ENCODE peak calls at places on chromosomes 4 and X, in four cellular contexts. One of them, this sample, is unnamed. For H3K4me1, the result is how much of the 10 kb centered on the place peaks cover.

GRCh38 chr4:5998333-5998936 is 19.8 kb downstream of the C4orf50 start:
- DNase-seq in GM23248: peak
- DNase-seq in SJSA1: no peak
- DNase-seq in CD4-positive, CD25-positive, alpha-beta regulatory T cell: peak
- DNase-seq in this sample: peak

GRCh38 chrX:104565791-104566687 is at the start of gene IL1RAPL2:
- DNase-seq in GM23248: peak
- DNase-seq in SJSA1: no peak
- DNase-seq in CD4-positive, CD25-positive, alpha-beta regulatory T cell: no peak
- DNase-seq in this sample: no peak

GRCh38 chrX:22360129-22360528 is 87.4 kb downstream of the CBLL2 start:
- DNase-seq in CD4-positive, CD25-positive, alpha-beta regulatory T cell: no peak
- DNase-seq in SJSA1: no peak
- DNase-seq in GM23248: no peak
- DNase-seq in this sample: no peak

GRCh38 chr4:15159477-15160019 is 157.3 kb downstream of the CPEB2 start:
- DNase-seq in SJSA1: no peak
- DNase-seq in CD4-positive, CD25-positive, alpha-beta regulatory T cell: no peak
- DNase-seq in GM23248: no peak
- DNase-seq in this sample: no peak

GRCh38 chrX:132614297-132614696 is 125.5 kb upstream of the MBNL3 start:
- DNase-seq in CD4-positive, CD25-positive, alpha-beta regulatory T cell: no peak
- DNase-seq in GM23248: peak
- DNase-seq in SJSA1: no peak
- DNase-seq in this sample: peak

GRCh38 chr4:109078724-109079123 is 223.7 kb downstream of the COL25A1 start:
- DNase-seq in GM23248: peak
- DNase-seq in CD4-positive, CD25-positive, alpha-beta regulatory T cell: no peak
- DNase-seq in SJSA1: no peak
- DNase-seq in this sample: no peak

GRCh38 chrX:24862343-24862742 is 153.4 kb downstream of the ARX start:
- DNase-seq in CD4-positive, CD25-positive, alpha-beta regulatory T cell: no peak
- DNase-seq in GM23248: peak
- DNase-seq in SJSA1: no peak
- DNase-seq in this sample: no peak

GRCh38 chr4:134540588-134540987 is 339.0 kb upstream of the PABPC4L start:
- DNase-seq in CD4-positive, CD25-positive, alpha-beta regulatory T cell: no peak
- DNase-seq in SJSA1: no peak
- DNase-seq in GM23248: no peak
- DNase-seq in this sample: no peak

GRCh38 chrX:25156323-25156722 is 140.6 kb upstream of the ARX start:
- DNase-seq in SJSA1: no peak
- DNase-seq in CD4-positive, CD25-positive, alpha-beta regulatory T cell: no peak
- DNase-seq in GM23248: no peak
- DNase-seq in this sample: no peak

GRCh38 chr4:26905172-26905571 is 44.5 kb downstream of the STIM2 start:
- DNase-seq in CD4-positive, CD25-positive, alpha-beta regulatory T cell: no peak
- DNase-seq in SJSA1: no peak
- DNase-seq in GM23248: no peak
- DNase-seq in this sample: no peak
- H3K4me1 ChIP-seq in CD4-positive, CD25-positive, alpha-beta regulatory T cell: under half
- H3K4me1 ChIP-seq in SJSA1: under half
- H3K4me1 ChIP-seq in GM23248: under half
- H3K4me1 ChIP-seq in this sample: half or more

GRCh38 chr4:185868983-185869938 is 57.3 kb upstream of the SORBS2 start:
- DNase-seq in GM23248: no peak
- DNase-seq in SJSA1: no peak
- DNase-seq in CD4-positive, CD25-positive, alpha-beta regulatory T cell: no peak
- DNase-seq in this sample: no peak

GRCh38 chr4:185862340-185862739 is 50.3 kb upstream of the SORBS2 start:
- DNase-seq in CD4-positive, CD25-positive, alpha-beta regulatory T cell: no peak
- DNase-seq in GM23248: no peak
- DNase-seq in SJSA1: no peak
- DNase-seq in this sample: no peak

GRCh38 chr4:185863946-185864345 is 52.0 kb upstream of the SORBS2 start:
- DNase-seq in CD4-positive, CD25-positive, alpha-beta regulatory T cell: no peak
- DNase-seq in GM23248: no peak
- DNase-seq in SJSA1: no peak
- DNase-seq in this sample: no peak

GRCh38 chr4:185867770-185868169 is 55.8 kb upstream of the SORBS2 start:
- DNase-seq in GM23248: no peak
- DNase-seq in SJSA1: no peak
- DNase-seq in CD4-positive, CD25-positive, alpha-beta regulatory T cell: no peak
- DNase-seq in this sample: no peak

GRCh38 chr4:185865901-185866328 is 53.9 kb upstream of the SORBS2 start:
- DNase-seq in GM23248: peak
- DNase-seq in SJSA1: no peak
- DNase-seq in CD4-positive, CD25-positive, alpha-beta regulatory T cell: no peak
- DNase-seq in this sample: no peak
- H3K27ac ChIP-seq in GM23248: no peak
- H3K27ac ChIP-seq in SJSA1: no peak
- H3K27ac ChIP-seq in CD4-positive, CD25-positive, alpha-beta regulatory T cell: no peak
- H3K27ac ChIP-seq in this sample: no peak

GRCh38 chr4:152352215-152352614 is 183.7 kb downstream of the FBXW7 start:
- DNase-seq in GM23248: peak
- DNase-seq in SJSA1: no peak
- DNase-seq in CD4-positive, CD25-positive, alpha-beta regulatory T cell: no peak
- DNase-seq in this sample: no peak
- H3K4me1 ChIP-seq in GM23248: half or more
- H3K4me1 ChIP-seq in SJSA1: under half
- H3K4me1 ChIP-seq in CD4-positive, CD25-positive, alpha-beta regulatory T cell: under half
- H3K4me1 ChIP-seq in this sample: under half

GRCh38 chrX:2705036-2705435 is 13.9 kb downstream of the CD99 start:
- DNase-seq in GM23248: peak
- DNase-seq in CD4-positive, CD25-positive, alpha-beta regulatory T cell: no peak
- DNase-seq in SJSA1: no peak
- DNase-seq in this sample: peak
- H3K27ac ChIP-seq in GM23248: peak
- H3K27ac ChIP-seq in CD4-positive, CD25-positive, alpha-beta regulatory T cell: no peak
- H3K27ac ChIP-seq in SJSA1: no peak
- H3K27ac ChIP-seq in this sample: no peak

DNA sequence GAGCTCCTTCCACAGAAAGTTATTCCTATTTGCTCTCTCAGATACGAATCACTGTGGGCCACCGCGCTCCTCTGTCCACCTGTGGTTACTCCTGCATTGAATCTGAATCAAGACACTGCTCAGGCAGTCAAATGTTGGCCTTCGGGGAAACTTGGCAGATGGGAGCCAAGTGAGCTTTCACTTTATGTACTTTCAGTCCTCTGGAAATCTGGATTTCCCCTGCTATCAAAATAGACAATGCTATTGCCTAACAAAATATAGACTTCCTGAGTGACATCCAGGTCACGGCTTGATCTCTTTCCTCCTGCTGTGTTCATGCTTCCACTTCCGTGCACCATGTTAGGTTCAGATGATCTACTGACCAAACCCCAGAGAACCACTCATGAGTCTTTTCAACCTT is 43.8 kb downstream of the FHL1 start:
- DNase-seq in SJSA1: no peak
- DNase-seq in CD4-positive, CD25-positive, alpha-beta regulatory T cell: no peak
- DNase-seq in GM23248: no peak
- DNase-seq in this sample: no peak
- H3K4me1 ChIP-seq in SJSA1: under half
- H3K4me1 ChIP-seq in CD4-positive, CD25-positive, alpha-beta regulatory T cell: under half
- H3K4me1 ChIP-seq in GM23248: under half
- H3K4me1 ChIP-seq in this sample: under half

GRCh38 chr4:2484993-2485392 is 16.1 kb downstream of the RNF4 start:
- DNase-seq in SJSA1: no peak
- DNase-seq in CD4-positive, CD25-positive, alpha-beta regulatory T cell: peak
- DNase-seq in GM23248: peak
- DNase-seq in this sample: peak
- H3K27ac ChIP-seq in SJSA1: no peak
- H3K27ac ChIP-seq in CD4-positive, CD25-positive, alpha-beta regulatory T cell: peak
- H3K27ac ChIP-seq in GM23248: peak
- H3K27ac ChIP-seq in this sample: peak

This sample was measured in Karpas-422.